ENCODE peak calls at places on chromosomes 5 and 9, in seven cellular contexts. Z, X, C, I, P, Y and Q are unnamed samples.

GRCh38 chr5:158880514-158881001 is 219.2 kb downstream of the EBF1 start:
- DNase-seq in C (no peak), Y (no peak), I (no peak), Z (no peak), P (no peak), X (no peak), Q (peak; percentile 17)

GRCh38 chr5:160926428-160926827 is 74.4 kb upstream of the ATP10B start:
- DNase-seq in Y (no peak), C (peak; percentile 77), P (no peak), Z (no peak), I (no peak), X (peak; percentile 1), Q (no peak)

GRCh38 chr9:34552606-34552981 is 29.8 kb upstream of the ENHO start:
- DNase-seq in Z (no peak), C (no peak), I (peak; percentile 32), Y (no peak), X (no peak), P (peak; percentile 20), Q (no peak)

GRCh38 chr9:134343637-134344036 is 17.4 kb downstream of the RXRA start:
- DNase-seq in Z (no peak), X (no peak), C (no peak), Y (no peak), I (peak; percentile 84), P (no peak), Q (peak; percentile 82)

GRCh38 chr5:132754111-132754510 is 6.9 kb downstream of the CCNI2 start:
- DNase-seq in P (no peak), I (no peak), Z (no peak), C (no peak), X (no peak), Y (no peak), Q (no peak)

GRCh38 chr5:149438711-149439132 is 59.6 kb upstream of the IL17B start:
- DNase-seq in C (no peak), Y (no peak), X (no peak), Z (no peak), I (no peak), P (no peak), Q (peak; percentile 43)

GRCh38 chr5:172840778-172841154 is 6.7 kb downstream of the ERGIC1 start:
- DNase-seq in Y (no peak), C (no peak), I (no peak), X (no peak), Z (no peak), P (no peak), Q (no peak)

GRCh38 chr5:59093329-59093728 is 510.5 kb downstream of the RAB3C start:
- DNase-seq in X (no peak), Z (no peak), P (no peak), Y (no peak), I (no peak), C (no peak), Q (no peak)

GRCh38 chr5:108379722-108380530 is 2.0 kb downstream of the FBXL17 start:
- DNase-seq in C (no peak), X (no peak), I (no peak), Y (no peak), P (no peak), Z (peak; percentile 40), Q (no peak)

GRCh38 chr9:102728946-102729345 is 266.2 kb upstream of the CYLC2 start:
- DNase-seq in Z (no peak), P (no peak), Y (no peak), I (no peak), C (no peak), X (no peak), Q (no peak)

GRCh38 chr5:80704221-80704620 is 49.4 kb upstream of the DHFR start:
- DNase-seq in Y (no peak), I (no peak), Z (no peak), P (no peak), C (no peak), X (no peak), Q (no peak)

GRCh38 chr5:77379558-77380061 is 112.5 kb downstream of the WDR41 start:
- DNase-seq in I (no peak), X (no peak), Z (no peak), C (no peak), P (no peak), Y (no peak), Q (no peak)

DNA sequence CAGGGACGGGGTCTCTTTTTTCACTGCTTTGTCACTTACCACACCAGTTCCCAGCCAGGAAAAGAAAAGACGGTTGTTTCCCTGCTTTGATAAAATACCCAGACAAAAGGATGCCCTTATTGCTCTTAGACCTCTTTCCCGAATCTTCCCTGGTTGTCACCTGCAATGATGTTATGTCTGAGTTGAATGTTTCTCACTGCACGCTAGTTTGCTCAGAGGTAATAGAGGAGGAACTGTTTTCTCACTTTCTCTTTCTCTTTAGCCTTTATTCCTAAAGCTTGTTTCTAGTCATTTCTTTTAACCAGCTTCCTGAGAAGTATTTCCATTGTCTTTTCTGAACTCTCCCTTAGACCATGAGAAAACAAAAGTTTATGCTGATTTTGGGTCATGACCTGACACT is 32.9 kb downstream of the ACER2 start:
- DNase-seq in X (no peak), Y (no peak), C (no peak), Z (no peak), P (no peak), I (no peak), Q (no peak)
- H3K4me3 ChIP-seq in X (no peak overlapping the region), Y (peak overlapping the region; percentile 11), C (no peak overlapping the region), Z (no peak overlapping the region), P (no peak overlapping the region), I (no peak overlapping the region), Q (no peak overlapping the region)

DNA sequence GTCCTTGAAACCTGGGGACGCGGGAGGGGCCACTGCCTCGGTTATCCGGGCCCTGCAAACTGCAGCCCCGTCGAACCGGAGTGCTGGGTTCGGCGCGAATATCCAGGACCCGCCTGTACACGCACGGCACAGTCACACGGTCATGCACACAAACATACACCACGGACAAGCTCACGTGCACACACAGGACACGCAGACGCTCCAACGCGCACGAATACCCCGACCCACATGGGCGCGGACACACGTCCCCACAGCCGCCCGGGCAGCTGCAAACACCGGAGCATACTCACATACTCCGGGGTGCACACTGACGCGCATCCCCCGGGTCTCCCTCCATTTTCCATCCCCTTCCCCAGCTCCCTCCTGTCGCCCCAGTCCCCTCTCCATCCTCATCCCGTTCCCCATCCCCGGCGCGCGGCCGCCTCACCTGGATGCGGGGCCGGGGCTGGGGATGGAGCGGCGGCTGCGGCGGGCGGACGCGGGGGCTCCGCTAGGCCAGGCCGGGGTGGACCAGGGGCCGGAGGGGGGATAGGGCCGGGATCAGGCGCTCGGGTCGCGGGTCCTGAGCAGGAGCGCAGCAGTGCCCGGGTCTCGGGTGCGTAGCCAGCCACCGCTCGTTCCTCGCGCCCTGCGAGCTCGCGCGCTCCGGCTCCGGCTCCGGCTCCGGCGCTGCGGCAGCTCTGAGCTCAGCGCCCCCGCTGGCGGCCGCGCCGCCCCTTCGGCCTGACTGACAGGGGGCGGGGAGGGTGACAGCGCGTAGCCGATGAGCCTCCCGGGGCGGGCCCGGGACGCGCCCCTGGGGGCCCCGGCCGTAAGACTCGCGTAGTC is at the start of the genes EIF4E1B and SNCB:
- DNase-seq in Y (peak; percentile 56), C (no peak), Z (peak; percentile 80), P (peak; percentile 87), I (peak; percentile 76), X (no peak), Q (peak; percentile 75)
- H3K4me3 ChIP-seq in Y (peak within 1 kb of the TSS; percentile 43), C (peak within 1 kb of the TSS; percentile 48), Z (peak within 1 kb of the TSS; percentile 56), P (no peak within 1 kb of the TSS), I (peak within 1 kb of the TSS; percentile 33), X (peak within 1 kb of the TSS; percentile 30), Q (peak within 1 kb of the TSS; percentile 50)

GRCh38 chr5:94667937-94668336 is 49.5 kb downstream of the SLF1 start:
- DNase-seq in I (no peak), C (no peak), P (no peak), Y (no peak), X (no peak), Z (no peak), Q (no peak)

GRCh38 chr5:94674841-94675382 is 56.4 kb downstream of the SLF1 start:
- DNase-seq in I (no peak), Y (no peak), Z (no peak), X (no peak), P (no peak), C (no peak), Q (no peak)

GRCh38 chr5:94670726-94671125 is 52.3 kb downstream of the SLF1 start:
- DNase-seq in Y (no peak), I (no peak), C (no peak), X (peak; percentile 64), Z (no peak), P (no peak), Q (no peak)

DNA sequence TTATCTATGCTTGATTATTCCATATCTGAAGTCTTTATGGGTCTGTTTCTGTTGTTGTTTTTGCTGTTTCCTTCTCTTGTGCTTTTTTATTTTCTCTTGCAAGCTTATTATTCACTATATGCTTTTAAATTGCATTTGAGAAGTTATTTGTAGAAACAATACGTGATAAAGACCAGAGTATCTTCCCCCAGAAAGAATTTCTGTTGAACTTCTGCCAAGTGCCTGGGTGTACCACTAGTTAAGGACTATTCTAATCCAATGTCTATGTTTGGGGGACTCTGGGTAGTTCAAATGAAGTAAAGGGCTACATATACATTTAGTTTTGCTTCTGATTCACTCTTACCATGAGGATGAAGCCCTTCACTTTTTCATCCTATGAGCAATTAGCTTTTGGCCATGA is 54.3 kb downstream of the SLF1 start:
- DNase-seq in C (no peak), Z (no peak), X (no peak), Y (no peak), I (no peak), P (no peak), Q (no peak)
- H3K4me3 ChIP-seq in C (no peak overlapping the region), Z (no peak overlapping the region), X (no peak overlapping the region), Y (no peak overlapping the region), I (no peak overlapping the region), P (no peak overlapping the region), Q (no peak overlapping the region)

GRCh38 chr9:125516381-125516960 is 190.5 kb downstream of the MAPKAP1 start:
- DNase-seq in X (peak; percentile 83), I (no peak), C (no peak), Z (no peak), Y (no peak), P (no peak), Q (no peak)

GRCh38 chr9:125514468-125514867 is 192.5 kb downstream of the MAPKAP1 start:
- DNase-seq in Z (no peak), C (no peak), I (no peak), Y (no peak), X (no peak), P (no peak), Q (no peak)

GRCh38 chr9:125515281-125515680 is 191.7 kb downstream of the MAPKAP1 start:
- DNase-seq in Y (no peak), Z (no peak), P (no peak), I (no peak), X (no peak), C (no peak), Q (no peak)

GRCh38 chr9:125511780-125512179 is 195.2 kb downstream of the MAPKAP1 start:
- DNase-seq in I (no peak), Z (no peak), X (no peak), P (no peak), C (no peak), Y (no peak), Q (no peak)

DNA sequence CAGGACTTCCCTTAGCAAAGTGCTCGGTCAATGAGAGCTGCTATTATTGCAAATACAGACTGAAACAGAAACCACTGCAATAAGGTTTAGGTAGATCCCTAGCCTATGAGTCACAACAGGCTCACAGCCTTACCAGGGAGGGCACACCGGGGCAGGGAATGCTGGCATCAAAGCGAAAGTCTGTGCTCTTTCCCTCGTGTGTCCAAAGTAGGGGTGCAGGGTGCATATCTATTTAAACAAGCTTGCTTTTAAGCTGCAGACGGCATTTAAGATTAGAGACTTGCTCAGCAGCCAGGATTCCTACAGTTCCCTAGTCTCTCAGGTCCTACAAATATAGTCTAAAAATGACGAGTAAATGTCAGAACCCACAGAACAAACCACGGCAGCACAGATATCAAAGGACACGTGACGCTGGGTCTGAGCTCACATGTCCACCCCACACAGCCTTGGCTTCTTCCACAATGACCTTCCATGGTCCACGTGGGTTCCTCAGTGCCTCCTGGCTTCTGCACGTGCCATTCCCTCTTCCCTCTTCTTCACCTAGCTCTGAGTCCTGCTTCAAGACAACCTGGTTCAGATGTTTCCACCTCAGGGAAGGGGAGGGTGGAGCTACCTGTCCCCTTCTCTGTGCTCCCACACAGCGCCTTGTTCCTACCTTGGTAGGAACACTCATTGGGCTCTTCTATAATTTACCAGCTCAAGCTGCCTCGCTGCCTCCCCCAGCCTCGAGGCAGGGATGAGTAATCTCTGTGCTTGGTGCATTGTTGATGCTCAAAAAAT is 193.2 kb downstream of the MAPKAP1 start:
- DNase-seq in Y (no peak), Z (no peak), I (peak; percentile 47), C (peak; percentile 68), X (peak; percentile 52), P (no peak), Q (no peak)
- H3K4me3 ChIP-seq in Y (peak overlapping the region; percentile 34), Z (no peak overlapping the region), I (no peak overlapping the region), C (peak overlapping the region; percentile 29), X (no peak overlapping the region), P (no peak overlapping the region), Q (no peak overlapping the region)